ENCODE peak calls at places on chromosomes 4 and X, in five cellular contexts. N is A549, B is lung, Q is fibroblast of lung, A is mesendoderm. P is an unnamed sample. For H3K4me1, the result is how much of the 10 kb centered on the place peaks cover.

GRCh38 chr4:173057906-173058305 is 110.7 kb upstream of the GALNT7 start:
- DNase-seq in B (no peak), Q (peak), A (peak), N (no peak), P (no peak)

GRCh38 chrX:112889400-112889799 is 48.8 kb upstream of the AMOT start:
- DNase-seq in A (no peak), N (no peak), Q (no peak), B (no peak), P (no peak)

GRCh38 chr4:1711055-1711905 is 839 bp downstream of the SLBP start:
- DNase-seq in Q (peak), B (peak), N (no peak), A (peak), P (peak)

GRCh38 chr4:3688018-3688998 is 77.9 kb upstream of the ADRA2C start:
- DNase-seq in N (no peak), Q (peak), B (no peak), A (no peak), P (no peak)

GRCh38 chrX:63652086-63652775 is 132.8 kb downstream of the ARHGEF9 start:
- DNase-seq in B (no peak), A (no peak), Q (no peak), N (no peak), P (no peak)

GRCh38 chr4:2881431-2881830 is 37.8 kb downstream of the ADD1 start:
- DNase-seq in B (no peak), Q (no peak), A (no peak), N (no peak), P (no peak)

GRCh38 chrX:54509401-54509800 is 13.4 kb upstream of the FGD1 start:
- DNase-seq in A (peak), Q (peak), N (no peak), B (no peak), P (peak)

GRCh38 chr4:128387600-128388351 is 100.2 kb upstream of the PGRMC2 start:
- DNase-seq in N (no peak), B (no peak), A (peak), Q (peak), P (peak)

GRCh38 chr4:83556836-83557235 is 20.9 kb downstream of the GPAT3 start:
- DNase-seq in N (no peak), Q (no peak), A (no peak), B (no peak), P (no peak)

GRCh38 chr4:7717946-7718490 is 221.6 kb downstream of the AFAP1 start:
- DNase-seq in N (no peak), Q (no peak), B (no peak), A (no peak), P (peak)

DNA sequence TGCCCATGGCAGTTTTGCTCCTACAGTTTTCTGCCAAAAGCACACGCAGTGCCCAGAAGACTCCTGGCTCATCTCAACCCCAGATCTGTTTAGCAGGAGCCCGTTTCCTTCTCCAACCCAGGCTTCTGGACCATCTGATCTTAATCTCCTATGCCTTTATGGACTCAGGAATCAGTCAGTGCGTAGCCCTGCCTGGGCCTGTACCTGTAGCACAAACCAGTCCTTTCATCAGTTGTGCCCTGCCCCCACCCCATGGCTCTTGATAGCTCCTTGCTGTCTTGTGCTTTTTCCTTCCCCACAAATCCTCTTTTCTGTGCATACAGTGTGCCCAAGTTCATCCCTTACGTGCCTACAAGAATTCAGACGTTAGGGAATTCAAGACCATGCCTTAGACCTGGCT is 1.5 kb downstream of the ZNF718 start:
- DNase-seq in Q (no peak), B (no peak), N (no peak), A (peak), P (peak)
- H3K27ac ChIP-seq in Q (no peak), B (peak), N (no peak), A (no peak), P (peak)

GRCh38 chrX:124836786-124837185 is 482.9 kb upstream of the TEX13C start:
- DNase-seq in B (no peak), Q (no peak), N (no peak), A (no peak), P (no peak)
- H3K4me1 ChIP-seq in B (under half), Q (under half), N (under half), A (under half), P (under half)

GRCh38 chr4:99800332-99801004 is 16.2 kb upstream of the DAPP1 start:
- DNase-seq in N (no peak), A (no peak), Q (no peak), B (no peak), P (no peak)

GRCh38 chr4:99801005-99801699 is 15.5 kb upstream of the DAPP1 start:
- DNase-seq in N (no peak), B (no peak), A (no peak), Q (no peak), P (no peak)

GRCh38 chr4:99807666-99808065 is 9.0 kb upstream of the DAPP1 start:
- DNase-seq in A (peak), Q (no peak), N (no peak), B (no peak), P (no peak)

GRCh38 chr4:99806545-99806944 is 10.1 kb upstream of the DAPP1 start:
- DNase-seq in A (no peak), B (no peak), N (no peak), Q (no peak), P (no peak)

GRCh38 chr4:99803702-99804101 is 12.9 kb upstream of the DAPP1 start:
- DNase-seq in A (no peak), B (no peak), N (no peak), Q (no peak), P (no peak)
- H3K27ac ChIP-seq in A (no peak), B (no peak), N (no peak), Q (no peak), P (no peak)

DNA sequence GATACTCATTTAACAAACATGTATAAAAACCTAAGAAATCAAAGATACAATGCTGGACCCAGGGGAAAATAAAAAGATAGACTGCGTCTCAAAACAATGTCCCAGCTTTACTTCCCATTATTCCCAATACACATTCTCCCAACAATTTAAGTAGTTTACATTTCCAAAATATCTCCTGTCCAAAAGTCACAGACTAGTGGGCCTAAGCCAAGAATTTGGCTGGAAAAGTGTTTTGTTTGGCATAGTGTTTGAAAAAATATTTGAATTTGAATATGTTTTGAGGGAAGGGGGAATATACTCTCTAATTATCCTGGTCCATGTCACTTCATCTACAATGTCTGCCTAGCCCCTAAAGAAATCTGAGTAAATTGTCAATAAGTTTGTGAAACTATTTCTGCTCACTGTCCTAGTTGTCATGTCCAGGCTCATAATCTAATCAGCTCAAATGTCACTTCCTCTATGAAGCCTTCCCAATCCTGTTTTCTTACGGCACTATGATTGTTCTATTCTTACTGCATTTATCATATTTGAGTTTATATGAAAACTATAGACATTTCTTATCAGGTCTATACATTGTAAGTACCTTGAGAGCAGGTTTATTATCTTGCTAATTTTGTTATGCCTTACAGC is 74.4 kb downstream of the SEC24D start:
- DNase-seq in B (no peak), A (no peak), N (no peak), Q (peak), P (no peak)
- H3K4me1 ChIP-seq in B (under half), A (under half), N (under half), Q (under half), P (under half)

DNA sequence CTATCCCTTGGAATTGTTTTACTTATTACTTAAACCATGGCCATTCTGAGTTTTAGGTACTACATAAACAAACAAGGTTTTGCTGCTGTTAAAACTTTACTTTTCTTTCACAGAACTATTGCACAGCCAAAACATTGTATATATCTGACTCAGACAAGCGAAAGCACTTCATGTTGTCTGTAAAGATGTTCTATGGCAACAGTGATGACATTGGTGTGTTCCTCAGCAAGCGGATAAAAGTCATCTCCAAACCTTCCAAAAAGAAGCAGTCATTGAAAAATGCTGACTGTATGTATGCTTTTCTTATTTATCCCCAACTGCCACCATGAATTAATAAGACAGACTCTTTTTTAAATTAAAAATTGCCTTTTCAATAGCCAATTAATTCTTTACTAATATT is 69.8 kb downstream of the CCKAR start:
- DNase-seq in Q (peak), B (no peak), A (no peak), N (no peak), P (no peak)
- H3K27ac ChIP-seq in Q (peak), B (no peak), A (no peak), N (no peak), P (no peak)

DNA sequence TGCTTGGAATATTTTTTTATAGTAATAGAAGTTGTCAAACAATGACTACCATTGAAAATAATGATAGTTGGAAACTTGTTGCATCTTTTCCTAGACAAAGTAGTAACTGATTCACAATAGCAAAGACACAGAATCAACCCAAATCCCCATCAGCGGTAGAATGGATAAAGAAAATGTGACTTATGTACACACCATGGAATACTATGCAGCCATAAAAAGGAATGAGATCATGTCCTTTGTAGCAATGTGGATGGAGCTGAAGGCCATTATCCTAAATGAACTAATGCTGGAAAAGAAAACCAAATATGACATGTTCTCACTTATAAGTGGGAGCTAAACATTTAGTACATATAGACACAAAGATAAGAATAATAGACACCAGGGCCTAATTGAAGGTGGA is 49.7 kb downstream of the ATP10D start:
- DNase-seq in N (no peak), A (no peak), Q (no peak), B (no peak), P (no peak)
- H3K4me1 ChIP-seq in N (under half), A (under half), Q (under half), B (under half), P (under half)

GRCh38 chr4:62387808-62388207 is 1187.7 kb downstream of the ADGRL3 start:
- DNase-seq in A (no peak), Q (no peak), N (no peak), B (no peak), P (no peak)
- H3K27ac ChIP-seq in A (no peak), Q (no peak), N (no peak), B (no peak), P (no peak)

P was measured in A673.